ENCODE peak calls at places on chromosome 16, in four cellular contexts. U is GM12878, B is K562, J is HepG2. M is an unnamed sample.

GRCh38 chr16:11572301-11572995 is 14.3 kb downstream of the LITAF start:
- DNase-seq in U (no peak), B (no peak), J (no peak), M (no peak)

GRCh38 chr16:82432261-82432660 is 194.5 kb upstream of the CDH13 start:
- DNase-seq in U (no peak), B (no peak), J (no peak), M (no peak)

GRCh38 chr16:27432600-27432957 is 30.6 kb downstream of the IL21R start:
- DNase-seq in U (no peak), B (no peak), J (no peak), M (peak)

GRCh38 chr16:6016530-6017184 is 919.1 kb upstream of the EEF2KMT start:
- DNase-seq in U (no peak), B (peak), J (peak), M (peak)

GRCh38 chr16:87351320-87351698 is 32.3 kb downstream of the FBXO31 start:
- DNase-seq in U (no peak), B (no peak), J (no peak), M (no peak)

GRCh38 chr16:73010150-73010676 is 37.7 kb downstream of the ZFHX3 start:
- DNase-seq in U (no peak), B (no peak), J (no peak), M (no peak)

GRCh38 chr16:2702871-2703745 is 16.9 kb downstream of the PRSS27 start:
- DNase-seq in U (no peak), B (no peak), J (no peak), M (no peak)

GRCh38 chr16:777826-778225 is 10.4 kb downstream of the RPUSD1 start:
- DNase-seq in U (no peak), B (peak), J (no peak), M (no peak)

GRCh38 chr16:87836844-87837581 is 32.3 kb downstream of the SLC7A5 start:
- DNase-seq in U (no peak), B (no peak), J (no peak), M (no peak)

GRCh38 chr16:7351572-7351971 is 18.9 kb downstream of the RBFOX1 start:
- DNase-seq in U (no peak), B (no peak), J (no peak), M (no peak)

GRCh38 chr16:86306046-86306644 is 204.2 kb upstream of the FOXF1 start:
- DNase-seq in U (no peak), B (no peak), J (no peak), M (no peak)

GRCh38 chr16:69936751-69937211 is 14.4 kb upstream of the CLEC18A start:
- DNase-seq in U (no peak), B (no peak), J (no peak), M (no peak)

GRCh38 chr16:68704232-68704867 is 32.7 kb upstream of the CDH1 start:
- DNase-seq in U (no peak), B (peak), J (peak), M (peak)

GRCh38 chr16:83143788-83144187 is 517.0 kb downstream of the CDH13 start:
- DNase-seq in U (no peak), B (no peak), J (peak), M (no peak)

GRCh38 chr16:19375561-19376158 is 42.0 kb upstream of the TMC5 start:
- DNase-seq in U (peak), B (peak), J (peak), M (peak)

GRCh38 chr16:85963746-85964370 is 64.9 kb downstream of the IRF8 start:
- DNase-seq in U (no peak), B (no peak), J (no peak), M (no peak)

GRCh38 chr16:27322858-27323780 is 9.3 kb downstream of the IL4R start:
- DNase-seq in U (no peak), B (no peak), J (peak), M (no peak)

GRCh38 chr16:25155553-25156460 is 44.3 kb downstream of the LCMT1 start:
- DNase-seq in U (no peak), B (no peak), J (no peak), M (no peak)

GRCh38 chr16:969508-970378 is 1.0 kb downstream of the LMF1 start:
- DNase-seq in U (no peak), B (peak), J (no peak), M (peak)

GRCh38 chr16:85302018-85302847 is 190.0 kb upstream of the CIBAR2 start:
- DNase-seq in U (no peak), B (peak), J (no peak), M (no peak)

GRCh38 chr16:79628501-79628975 is 28.0 kb upstream of the MAF start:
- DNase-seq in U (peak), B (no peak), J (no peak), M (no peak)

GRCh38 chr16:84047206-84047605 is 4.6 kb upstream of the SLC38A8 start:
- DNase-seq in U (no peak), B (no peak), J (no peak), M (no peak)

GRCh38 chr16:57013902-57014301 is 24.5 kb downstream of the NLRC5 start:
- DNase-seq in U (no peak), B (no peak), J (no peak), M (no peak)

GRCh38 chr16:86566601-86566965 is at the start of gene FOXC2:
- DNase-seq in U (no peak), B (no peak), J (no peak), M (peak)

GRCh38 chr16:46555981-46556380 is 65.2 kb downstream of the SHCBP1 start:
- DNase-seq in U (no peak), B (no peak), J (no peak), M (no peak)

GRCh38 chr16:66904846-66905632 is 13.6 kb downstream of the CDH16 start:
- DNase-seq in U (no peak), B (no peak), J (peak), M (no peak)
- TF ChIP-seq TARDBP in U (no peak), B (no peak), J (no peak), M (no peak)

GRCh38 chr16:22683258-22683657 is 130.7 kb upstream of the HS3ST2 start:
- DNase-seq in U (no peak), B (no peak), J (no peak), M (no peak)

GRCh38 chr16:22687031-22687530 is 126.9 kb upstream of the HS3ST2 start:
- DNase-seq in U (no peak), B (no peak), J (no peak), M (no peak)

GRCh38 chr16:22685162-22685830 is 128.7 kb upstream of the HS3ST2 start:
- DNase-seq in U (no peak), B (no peak), J (no peak), M (no peak)

GRCh38 chr16:22683730-22684280 is 130.2 kb upstream of the HS3ST2 start:
- DNase-seq in U (no peak), B (no peak), J (no peak), M (no peak)

DNA sequence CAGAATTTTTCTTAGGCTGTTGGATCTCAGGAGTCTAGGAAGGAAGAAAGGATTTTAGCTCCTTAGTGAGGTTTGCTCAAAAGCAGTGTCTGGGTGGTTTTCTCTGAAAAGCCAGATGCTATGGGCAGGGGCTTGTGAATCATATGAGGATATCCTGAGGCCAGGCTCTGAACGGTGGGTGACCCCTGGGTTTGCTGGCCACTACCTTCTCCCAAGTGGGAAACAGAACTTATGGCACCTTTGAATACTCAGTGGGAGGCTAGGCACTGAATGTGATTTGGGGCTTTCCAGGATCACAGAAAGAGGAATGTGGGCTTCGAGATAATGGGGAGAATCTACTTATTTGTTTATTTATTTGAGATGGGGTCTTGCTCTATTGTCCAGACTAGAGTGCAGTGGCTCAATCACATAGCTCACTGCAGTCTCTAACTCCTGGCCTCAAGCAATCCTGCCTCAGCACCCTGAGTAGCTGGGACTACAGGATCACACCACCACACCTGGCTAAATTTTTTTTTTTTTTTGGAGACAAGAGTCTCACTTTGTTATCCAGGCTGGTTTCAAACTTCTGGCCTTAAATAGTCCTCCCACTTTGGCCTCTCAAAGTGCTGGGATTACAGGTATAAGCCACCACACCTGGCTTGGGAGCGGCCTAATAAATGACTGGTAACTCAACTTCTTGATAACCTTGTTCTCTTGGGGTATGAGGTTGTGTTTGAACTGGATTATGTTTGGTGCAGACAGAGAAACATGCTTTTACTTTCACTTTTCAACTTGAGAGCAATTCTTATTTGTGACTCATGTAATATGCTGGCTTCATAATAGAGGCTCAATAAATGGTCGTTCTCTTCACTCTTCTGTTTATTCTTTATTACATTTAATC is 129.4 kb upstream of the HS3ST2 start:
- DNase-seq in U (no peak), B (no peak), J (no peak), M (no peak)
- TF ChIP-seq FOXM1 in U (no peak), B (no peak), J (no peak), M (no peak)

DNA sequence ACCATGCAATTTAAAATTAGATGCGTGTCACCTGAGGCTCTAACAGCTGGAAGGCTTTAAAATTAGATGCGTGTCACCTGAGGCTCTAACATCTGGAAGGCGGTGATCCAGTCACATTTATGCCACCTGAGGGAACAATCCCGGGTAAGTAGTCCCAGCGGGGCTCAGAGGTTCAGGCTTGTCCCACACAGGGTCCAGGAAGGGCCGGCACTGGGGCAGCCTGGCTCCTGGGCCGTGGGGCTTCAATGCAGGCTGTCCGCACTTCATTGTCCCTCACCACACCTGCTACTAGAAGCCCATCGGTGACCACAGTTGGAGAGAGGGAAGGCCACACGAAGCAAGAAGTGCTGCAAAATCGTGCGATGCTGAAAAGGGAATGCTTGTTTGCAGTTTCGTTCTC is 15.4 kb upstream of the ADCY9 start:
- DNase-seq in U (no peak), B (no peak), J (no peak), M (no peak)
- TF ChIP-seq SP1 in U (no peak), B (no peak), J (no peak), M (no peak)

DNA sequence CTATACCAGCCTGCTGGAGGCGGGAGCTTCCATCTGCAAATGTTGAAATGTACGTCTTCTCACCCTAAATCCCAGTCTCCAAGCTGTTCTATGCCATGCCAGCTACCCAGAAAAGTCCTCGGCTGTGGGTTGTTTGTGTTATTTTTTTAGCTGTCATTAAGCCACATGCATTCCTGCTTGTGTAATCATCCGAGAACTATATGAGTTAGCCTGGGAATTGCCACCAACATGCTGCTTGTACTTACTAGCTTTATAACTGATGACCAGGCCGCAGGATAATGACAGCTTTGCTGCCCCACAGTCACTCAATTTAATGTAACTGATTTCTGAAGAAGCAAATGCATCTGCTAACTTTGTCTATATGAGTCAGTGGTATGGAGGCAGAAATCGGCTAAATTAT is 314.0 kb upstream of the SALL1 start:
- DNase-seq in U (no peak), B (no peak), J (no peak), M (no peak)
- TF ChIP-seq TARDBP in U (no peak), B (no peak), J (no peak), M (no peak)

M was measured in HEK293T.